ENCODE peak calls at places on chromosomes 13 and 19, in seven cellular contexts. R is GM23338, D is tibial nerve, W is coronary artery, G is fibroblast of lung, X is left ventricle myocardium inferior, O is neural progenitor cell. M is an unnamed sample.

GRCh38 chr13:80668452-80668851 is 327.5 kb upstream of the SPRY2 start:
- DNase-seq in X (no peak), W (no peak), G (no peak), R (no peak), D (no peak), O (no peak), M (no peak)

GRCh38 chr13:50580684-50581305 is 262.7 kb downstream of the DLEU7 start:
- DNase-seq in W (no peak), G (peak), X (no peak), R (no peak), O (no peak), D (no peak), M (no peak)

GRCh38 chr19:49808762-49809154 is 4.3 kb downstream of the FUZ start:
- DNase-seq in O (peak), D (peak), G (peak), X (peak), R (peak), W (peak), M (no peak)

GRCh38 chr19:1374250-1374577 is 9.5 kb upstream of the NDUFS7 start:
- DNase-seq in X (peak), D (no peak), O (no peak), G (no peak), R (no peak), W (no peak), M (no peak)

GRCh38 chr19:6590458-6591319 is at the start of gene CD70:
- DNase-seq in W (no peak), R (peak), X (no peak), G (no peak), D (no peak), O (peak), M (no peak)

GRCh38 chr13:40023608-40024577 is 368.4 kb downstream of the COG6 start:
- DNase-seq in D (no peak), W (no peak), R (no peak), X (no peak), G (no peak), O (no peak), M (no peak)

GRCh38 chr13:65540064-65540635 is 1690.0 kb downstream of the PCDH9 start:
- DNase-seq in W (no peak), O (no peak), G (no peak), D (no peak), X (no peak), R (no peak), M (no peak)

GRCh38 chr13:40130871-40131636 is 475.6 kb downstream of the COG6 start:
- DNase-seq in O (no peak), R (no peak), G (peak), W (no peak), D (no peak), X (no peak), M (no peak)

GRCh38 chr19:30795727-30796126 is 423.5 kb downstream of the ZNF536 start:
- DNase-seq in W (no peak), G (no peak), D (no peak), R (no peak), O (no peak), X (no peak), M (no peak)

GRCh38 chr19:33384983-33385382 is 11.5 kb downstream of the CEBPG start:
- DNase-seq in R (no peak), W (no peak), X (no peak), G (no peak), O (no peak), D (no peak), M (no peak)

GRCh38 chr13:33283195-33283910 is 2.2 kb downstream of the STARD13 start:
- DNase-seq in W (no peak), R (no peak), X (no peak), O (no peak), D (no peak), G (no peak), M (no peak)
- H3K27ac ChIP-seq in W (peak), R (no peak), X (peak), O (no peak), D (peak), G (peak), M (peak)

DNA sequence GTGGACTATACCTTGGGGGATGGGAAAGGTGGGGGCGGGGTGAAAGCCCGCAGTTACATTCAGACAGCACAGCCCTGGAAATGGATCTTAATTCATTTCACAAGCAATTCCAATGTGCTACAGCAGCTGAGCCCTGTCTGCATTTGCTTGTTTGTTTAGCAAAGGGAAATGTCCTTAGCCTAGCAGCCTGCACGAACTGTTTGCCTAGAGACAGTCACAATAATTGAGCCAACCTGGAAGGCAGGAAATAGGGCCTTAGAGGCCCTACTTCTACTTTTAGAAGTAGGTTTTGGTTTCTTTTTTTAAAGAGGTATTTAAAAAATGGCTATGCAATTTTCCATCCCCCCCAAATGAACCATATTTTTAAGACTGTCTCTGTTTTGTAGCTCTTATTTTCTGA is 177.2 kb upstream of the KL start:
- DNase-seq in W (no peak), O (no peak), D (no peak), R (no peak), X (no peak), G (peak), M (no peak)
- H3K27ac ChIP-seq in W (no peak), O (no peak), D (no peak), R (no peak), X (peak), G (no peak), M (no peak)

GRCh38 chr13:93284056-93284455 is 57.4 kb downstream of the GPC6 start:
- DNase-seq in D (no peak), G (no peak), R (no peak), W (no peak), X (no peak), O (no peak), M (no peak)
- H3K27ac ChIP-seq in D (no peak), G (no peak), R (no peak), W (no peak), X (no peak), O (no peak), M (no peak)

GRCh38 chr13:20546559-20546958 is 20.4 kb upstream of the IFT88 start:
- DNase-seq in X (no peak), D (no peak), G (no peak), W (no peak), O (no peak), R (no peak), M (no peak)

GRCh38 chr13:20547479-20547908 is 19.5 kb upstream of the IFT88 start:
- DNase-seq in O (no peak), R (no peak), G (no peak), X (no peak), W (no peak), D (no peak), M (no peak)

GRCh38 chr13:20553309-20553708 is 13.6 kb upstream of the IFT88 start:
- DNase-seq in R (no peak), W (no peak), D (no peak), G (peak), X (no peak), O (no peak), M (no peak)

DNA sequence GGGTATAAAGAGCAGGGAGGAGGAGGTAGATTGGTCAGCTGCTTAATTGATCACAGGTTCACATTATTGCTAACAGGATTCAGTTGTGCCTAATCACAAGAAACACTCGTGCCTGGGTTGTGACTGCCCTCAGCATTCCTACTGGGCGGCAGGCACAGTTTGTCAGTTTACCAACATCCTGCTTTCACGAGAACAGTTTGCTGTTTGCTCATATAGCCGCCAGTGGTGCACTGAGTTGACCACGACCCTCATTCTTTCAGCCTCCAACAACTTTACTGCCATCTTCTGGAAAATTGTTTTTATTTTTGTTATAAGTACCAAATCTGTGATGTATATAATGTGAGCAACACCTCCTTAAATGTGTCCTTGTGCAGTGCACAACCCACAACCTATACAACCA is 16.2 kb upstream of the IFT88 start:
- DNase-seq in R (no peak), D (no peak), O (no peak), W (no peak), X (no peak), G (no peak), M (no peak)
- H3K27ac ChIP-seq in R (no peak), D (no peak), O (no peak), W (no peak), X (no peak), G (no peak), M (no peak)

GRCh38 chr19:42200116-42200740 is 17.2 kb downstream of the DEDD2 start:
- DNase-seq in X (no peak), W (no peak), O (no peak), D (no peak), R (no peak), G (no peak), M (no peak)
- H3K27ac ChIP-seq in X (peak), W (peak), O (no peak), D (peak), R (no peak), G (no peak), M (peak)

DNA sequence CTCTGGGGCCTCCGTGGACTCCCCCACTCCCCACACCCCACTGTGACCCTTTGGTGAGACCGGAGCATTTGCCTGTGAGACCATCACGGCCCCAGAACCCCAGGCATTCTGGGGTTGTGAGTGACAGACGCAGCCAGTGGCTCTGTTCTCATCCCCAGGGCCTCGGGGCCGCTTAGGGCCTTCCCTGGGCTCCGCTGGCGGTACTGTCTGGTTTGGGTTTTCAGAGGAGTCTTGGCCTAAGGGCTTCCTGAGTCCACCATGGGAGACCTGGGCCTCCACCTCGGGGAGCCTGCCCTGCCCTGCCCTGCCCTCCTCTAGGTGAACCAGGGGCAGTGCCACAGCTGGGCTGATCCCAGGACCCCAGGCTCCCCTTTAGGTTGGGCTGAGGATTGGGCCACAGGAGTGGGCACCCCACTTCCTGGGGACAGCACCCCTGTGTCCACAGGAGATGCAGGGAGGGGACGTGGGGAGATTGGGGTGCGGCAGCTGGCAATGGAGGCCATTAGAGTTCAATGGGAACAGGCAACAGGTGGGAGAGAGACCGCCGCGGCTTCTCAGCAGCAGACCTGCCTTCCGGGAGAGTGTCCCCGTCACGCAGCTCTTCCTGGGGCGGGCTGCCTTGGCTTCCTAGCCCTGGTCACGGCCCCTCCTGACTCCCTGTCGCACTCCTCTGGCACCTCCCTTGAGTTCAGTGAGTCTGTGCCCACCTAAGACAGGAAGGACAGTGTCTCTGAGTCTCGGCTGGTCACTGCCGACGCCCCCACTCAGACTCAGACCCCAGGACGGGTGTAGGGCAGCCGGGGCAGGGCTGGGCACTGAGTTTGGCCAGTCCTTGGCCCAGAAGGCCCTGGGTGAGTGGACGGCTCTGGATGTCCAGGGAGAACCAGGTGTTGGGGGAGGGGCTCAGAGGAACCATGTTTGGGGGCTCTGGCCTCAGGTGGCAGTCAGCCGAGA is 164.1 kb downstream of the KDM4B start:
- DNase-seq in G (no peak), X (no peak), D (no peak), R (no peak), W (no peak), O (no peak), M (no peak)
- H3K27ac ChIP-seq in G (no peak), X (no peak), D (no peak), R (peak), W (no peak), O (peak), M (no peak)